ENCODE peak calls at places on chromosomes 12 and 14, in ten cellular contexts. K, N, D, W, G, Q, Z, U, R and A are unnamed samples.
A peak's percentile ranks its signal among the peaks of the same experiment; 100 is the strongest.

GRCh38 chr14:75847584-75847983 is 134.2 kb downstream of the TGFB3 start:
- DNase-seq in K (no peak), N (no peak), D (no peak), W (no peak), G (no peak), Q (no peak), Z (no peak), U (no peak), R (no peak), A (no peak)

GRCh38 chr12:53973093-53974042 is at the start of gene HOXC11:
- DNase-seq in K (no peak), N (peak; percentile 85), D (no peak), W (no peak), G (no peak), Q (no peak), Z (no peak), U (no peak), R (no peak), A (no peak)

GRCh38 chr14:94142247-94142646 is 12.8 kb upstream of the IFI27L2 start:
- DNase-seq in K (no peak), N (no peak), D (no peak), W (no peak), G (no peak), Q (no peak), Z (no peak), U (no peak), R (no peak), A (no peak)

GRCh38 chr12:27340971-27341370 is 8.3 kb downstream of the BMAL2 start:
- DNase-seq in K (no peak), N (no peak), D (no peak), W (no peak), G (no peak), Q (no peak), Z (no peak), U (no peak), R (no peak), A (no peak)

GRCh38 chr12:45010051-45010450 is 40.8 kb downstream of the DBX2 start:
- DNase-seq in K (no peak), N (peak; percentile 88), D (no peak), W (no peak), G (no peak), Q (no peak), Z (no peak), U (no peak), R (no peak), A (no peak)

GRCh38 chr12:69595689-69596088 is 10.4 kb downstream of the CCT2 start:
- DNase-seq in K (no peak), N (no peak), D (no peak), W (no peak), G (no peak), Q (no peak), Z (no peak), U (no peak), R (no peak), A (no peak)

GRCh38 chr14:52020866-52021717 is 31.7 kb downstream of the RTRAF start:
- DNase-seq in K (no peak), N (no peak), D (no peak), W (no peak), G (no peak), Q (no peak), Z (no peak), U (no peak), R (no peak), A (no peak)

GRCh38 chr12:54549774-54550451 is 512 bp downstream of the PDE1B start:
- DNase-seq in K (no peak), N (peak; percentile 68), D (no peak), W (no peak), G (peak; percentile 19), Q (no peak), Z (no peak), U (no peak), R (no peak), A (no peak)

GRCh38 chr12:122793685-122794106 is 19.3 kb downstream of the CCDC62 start:
- DNase-seq in K (no peak), N (peak; percentile 76), D (no peak), W (no peak), G (peak; percentile 45), Q (peak; percentile 82), Z (peak; percentile 31), U (no peak), R (no peak), A (no peak)

GRCh38 chr12:130335517-130336392 is 1.9 kb upstream of the PIWIL1 start:
- DNase-seq in K (no peak), N (peak; percentile 69), D (no peak), W (no peak), G (peak; percentile 22), Q (peak; percentile 49), Z (peak; percentile 39), U (no peak), R (no peak), A (no peak)

GRCh38 chr12:49093746-49094103 is 876 bp downstream of the DHH start:
- DNase-seq in K (no peak), N (peak; percentile 28), D (no peak), W (no peak), G (no peak), Q (no peak), Z (no peak), U (no peak), R (no peak), A (no peak)

GRCh38 chr12:102961488-102961801 is 4.0 kb downstream of the ASCL1 start:
- DNase-seq in K (no peak), N (no peak), D (no peak), W (no peak), G (no peak), Q (no peak), Z (no peak), U (no peak), R (no peak), A (no peak)